ENCODE peak calls at places on chromosomes 5 and 9, in five cellular contexts. D, Q, F, J and I are unnamed samples.

GRCh38 chr5:124655211-124655880 is 91.1 kb downstream of the ZNF608 start:
- DNase-seq in D (no peak), Q (no peak), F (no peak), J (no peak), I (no peak)

GRCh38 chr5:23157169-23157568 is 304.0 kb upstream of the CDH12 start:
- DNase-seq in D (no peak), Q (no peak), F (no peak), J (no peak), I (no peak)

GRCh38 chr5:74685979-74686631 is 1.1 kb downstream of the HEXB start:
- DNase-seq in D (no peak), Q (peak), F (no peak), J (no peak), I (no peak)

GRCh38 chr5:2910401-2911175 is 159.1 kb upstream of the IRX2 start:
- DNase-seq in D (no peak), Q (no peak), F (no peak), J (no peak), I (no peak)

GRCh38 chr9:127805620-127806019 is 2.9 kb downstream of the FPGS start:
- DNase-seq in D (no peak), Q (peak), F (no peak), J (peak), I (no peak)

GRCh38 chr5:83294246-83294645 is 177.3 kb upstream of the VCAN start:
- DNase-seq in D (no peak), Q (no peak), F (no peak), J (no peak), I (no peak)

GRCh38 chr5:60404171-60404570 is 295.8 kb downstream of the DEPDC1B start:
- DNase-seq in D (no peak), Q (no peak), F (no peak), J (no peak), I (no peak)

GRCh38 chr5:54440456-54440893 is 15.0 kb upstream of the HSPB3 start:
- DNase-seq in D (no peak), Q (no peak), F (no peak), J (no peak), I (no peak)

GRCh38 chr9:115396071-115396529 is 278.1 kb upstream of the TNC start:
- DNase-seq in D (no peak), Q (no peak), F (no peak), J (no peak), I (no peak)

GRCh38 chr9:89408628-89409101 is 89.2 kb downstream of the SEMA4D start:
- DNase-seq in D (no peak), Q (peak), F (peak), J (no peak), I (no peak)

GRCh38 chr9:87594662-87595061 is 97.0 kb downstream of the DAPK1 start:
- DNase-seq in D (no peak), Q (no peak), F (no peak), J (no peak), I (peak)

GRCh38 chr9:87596862-87597261 is 99.2 kb downstream of the DAPK1 start:
- DNase-seq in D (no peak), Q (no peak), F (peak), J (no peak), I (peak)

GRCh38 chr9:87592554-87593394 is 95.1 kb downstream of the DAPK1 start:
- DNase-seq in D (no peak), Q (no peak), F (peak), J (no peak), I (peak)

GRCh38 chr9:87595605-87596004 is 97.9 kb downstream of the DAPK1 start:
- DNase-seq in D (no peak), Q (no peak), F (peak), J (no peak), I (peak)

DNA sequence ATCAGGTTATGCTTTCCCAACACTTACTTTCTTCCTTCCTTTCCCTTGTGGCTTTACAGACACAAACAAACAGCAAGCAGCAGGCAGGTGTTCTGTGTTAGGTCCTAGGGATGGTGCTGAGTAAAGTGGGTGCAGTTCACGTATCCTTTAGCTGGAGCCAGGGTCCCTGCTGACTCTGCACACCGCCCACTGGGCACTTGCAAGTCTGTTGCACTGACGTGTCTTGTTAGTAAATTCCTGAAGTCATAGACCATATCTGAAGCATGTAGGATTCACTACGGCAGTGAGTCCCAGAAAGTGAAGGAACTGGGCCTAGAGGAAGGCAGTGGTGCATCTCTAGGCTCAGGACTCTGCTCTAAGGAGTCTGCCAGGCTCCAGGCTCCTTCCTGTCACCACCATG is 96.6 kb downstream of the DAPK1 start:
- DNase-seq in D (no peak), Q (no peak), F (no peak), J (no peak), I (no peak)
- H3K27ac ChIP-seq in D (peak), Q (peak), F (peak), J (no peak), I (no peak)

GRCh38 chr5:151157426-151158286 is at the start of gene ANXA6:
- DNase-seq in D (peak), Q (peak), F (peak), J (peak), I (peak)

GRCh38 chr5:151156732-151157402 is 712 bp downstream of the ANXA6 start:
- DNase-seq in D (no peak), Q (peak), F (peak), J (no peak), I (no peak)

GRCh38 chr5:151159649-151160373 is 2.2 kb upstream of the ANXA6 start:
- DNase-seq in D (no peak), Q (no peak), F (no peak), J (no peak), I (no peak)

GRCh38 chr5:151155777-151156731 is 1.5 kb downstream of the ANXA6 start:
- DNase-seq in D (no peak), Q (peak), F (peak), J (no peak), I (no peak)

GRCh38 chr5:151158287-151158661 is 695 bp upstream of the ANXA6 start:
- DNase-seq in D (no peak), Q (peak), F (no peak), J (peak), I (no peak)
- TF ChIP-seq POLR2A in D (no peak), Q (no peak), F (no peak), J (no peak), I (no peak)

GRCh38 chr9:124042168-124042775 is 30.7 kb downstream of the LHX2 start:
- DNase-seq in D (no peak), Q (no peak), F (peak), J (no peak), I (no peak)

GRCh38 chr9:124041817-124042116 is 30.2 kb downstream of the LHX2 start:
- DNase-seq in D (no peak), Q (no peak), F (no peak), J (no peak), I (no peak)

GRCh38 chr9:124040935-124041816 is 29.6 kb downstream of the LHX2 start:
- DNase-seq in D (no peak), Q (peak), F (no peak), J (no peak), I (peak)

GRCh38 chr9:124038790-124039633 is 27.4 kb downstream of the LHX2 start:
- DNase-seq in D (no peak), Q (no peak), F (peak), J (no peak), I (no peak)

GRCh38 chr9:124040186-124040920 is 28.8 kb downstream of the LHX2 start:
- DNase-seq in D (no peak), Q (no peak), F (peak), J (no peak), I (no peak)
- H3K4me3 ChIP-seq in D (peak), Q (peak), F (peak), J (peak), I (peak)

GRCh38 chr5:9653811-9654210 is 23.7 kb upstream of the TAS2R1 start:
- DNase-seq in D (no peak), Q (no peak), F (no peak), J (no peak), I (peak)
- H3K27ac ChIP-seq in D (no peak), Q (no peak), F (peak), J (no peak), I (no peak)

GRCh38 chr5:78984611-78985406 is at the start of gene ARSB:
- DNase-seq in D (peak), Q (peak), F (peak), J (peak), I (peak)
- TF ChIP-seq POLR2A in D (peak), Q (peak), F (no peak), J (peak), I (no peak)

GRCh38 chr9:27676827-27677226 is 103.5 kb upstream of the C9orf72 start:
- DNase-seq in D (no peak), Q (no peak), F (no peak), J (no peak), I (no peak)
- H3K4me3 ChIP-seq in D (no peak), Q (no peak), F (no peak), J (no peak), I (no peak)